ENCODE peak calls at places on chromosome 12, in six cellular contexts. V is SK-N-SH, K is GM23248, A is neuronal stem cell, U is Karpas-422, N is H9. Z is an unnamed sample.

GRCh38 chr12:108616941-108617858 is 16.5 kb downstream of the SELPLG start:
- DNase-seq in A (no peak), U (no peak), K (no peak), N (no peak), V (no peak), Z (peak)

GRCh38 chr12:94147991-94148840 is at the start of gene PLXNC1:
- DNase-seq in A (peak), K (peak), V (peak), U (peak), N (peak), Z (peak)

GRCh38 chr12:124397807-124398577 is 103.1 kb downstream of the RFLNA start:
- DNase-seq in K (peak), U (no peak), N (no peak), V (no peak), A (no peak), Z (no peak)

GRCh38 chr12:108133482-108133881 is 4.4 kb downstream of the WSCD2 start:
- DNase-seq in U (no peak), V (no peak), K (no peak), A (no peak), N (no peak), Z (no peak)

GRCh38 chr12:30564394-30564793 is 131.3 kb downstream of the IPO8 start:
- DNase-seq in K (no peak), U (no peak), V (no peak), A (no peak), N (no peak), Z (no peak)

GRCh38 chr12:99911076-99911475 is 73.7 kb downstream of the ANKS1B start:
- DNase-seq in V (no peak), U (no peak), A (no peak), K (peak), N (no peak), Z (no peak)

GRCh38 chr12:47828967-47829482 is 9.3 kb upstream of the HDAC7 start:
- DNase-seq in N (peak), A (no peak), V (peak), K (peak), U (no peak), Z (no peak)

GRCh38 chr12:70733385-70733784 is 96.2 kb upstream of the PTPRB start:
- DNase-seq in A (peak), K (peak), N (no peak), V (peak), U (peak), Z (peak)

GRCh38 chr12:12689672-12690287 is 6.2 kb downstream of the GPR19 start:
- DNase-seq in K (no peak), U (no peak), A (no peak), V (no peak), N (no peak), Z (no peak)

GRCh38 chr12:65123435-65124063 is 2.4 kb upstream of the WIF1 start:
- DNase-seq in N (no peak), A (no peak), K (peak), U (peak), V (peak), Z (peak)

GRCh38 chr12:93689076-93689834 is 12.1 kb downstream of the CRADD start:
- DNase-seq in N (no peak), U (no peak), K (no peak), A (no peak), V (no peak), Z (no peak)

GRCh38 chr12:130423991-130424857 is 86.5 kb downstream of the PIWIL1 start:
- DNase-seq in U (no peak), V (no peak), A (no peak), K (no peak), N (no peak), Z (no peak)

GRCh38 chr12:108457006-108457733 is 57.9 kb upstream of the FICD start:
- DNase-seq in U (peak), K (peak), V (peak), N (peak), A (peak), Z (peak)

GRCh38 chr12:117060236-117060926 is 38.8 kb downstream of the TESC start:
- DNase-seq in A (no peak), U (no peak), K (no peak), N (peak), V (no peak), Z (no peak)

GRCh38 chr12:88579941-88580871 is at the start of gene KITLG:
- DNase-seq in N (peak), A (peak), K (peak), V (peak), U (no peak), Z (no peak)

GRCh38 chr12:108599541-108599940 is 1.7 kb upstream of the TMEM119 start:
- DNase-seq in V (no peak), K (no peak), N (no peak), U (no peak), A (no peak), Z (no peak)

GRCh38 chr12:90945070-90945649 is 9.8 kb downstream of the CCER1 start:
- DNase-seq in U (peak), K (peak), V (peak), N (no peak), A (no peak), Z (peak)

GRCh38 chr12:63150255-63151060 is 543 bp downstream of the AVPR1A start:
- DNase-seq in A (peak), K (peak), U (no peak), N (peak), V (peak), Z (no peak)

GRCh38 chr12:82176016-82176415 is 182.2 kb downstream of the CCDC59 start:
- DNase-seq in U (no peak), A (no peak), K (peak), N (no peak), V (no peak), Z (no peak)

GRCh38 chr12:75760481-75761324 is 249.3 kb upstream of the KRR1 start:
- DNase-seq in U (peak), K (no peak), N (no peak), V (no peak), A (no peak), Z (peak)

GRCh38 chr12:56999456-56999855 is 6.9 kb downstream of the ZBTB39 start:
- DNase-seq in N (peak), A (no peak), K (peak), V (no peak), U (no peak), Z (no peak)

GRCh38 chr12:116455540-116456306 is 103.5 kb upstream of the MAP1LC3B2 start:
- DNase-seq in A (peak), K (peak), N (no peak), V (peak), U (peak), Z (no peak)

GRCh38 chr12:10847701-10848100 is 1.6 kb downstream of the PRR4 start:
- DNase-seq in K (no peak), A (no peak), V (no peak), U (no peak), N (no peak), Z (no peak)

GRCh38 chr12:27967551-27968054 is 4.9 kb downstream of the PTHLH start:
- DNase-seq in N (no peak), A (no peak), V (no peak), U (no peak), K (peak), Z (no peak)

GRCh38 chr12:75471928-75472865 is 8.4 kb upstream of the GLIPR1 start:
- DNase-seq in U (peak), K (no peak), N (no peak), V (no peak), A (no peak), Z (peak)

GRCh38 chr12:115791331-115791730 is 486.2 kb downstream of the MED13L start:
- DNase-seq in U (no peak), V (no peak), A (no peak), N (no peak), K (no peak), Z (no peak)

GRCh38 chr12:101928556-101928955 is 51.2 kb downstream of the DRAM1 start:
- DNase-seq in A (no peak), U (no peak), V (no peak), K (no peak), N (no peak), Z (no peak)

GRCh38 chr12:43029971-43030370 is 440.4 kb upstream of the PRICKLE1 start:
- DNase-seq in A (no peak), K (peak), N (no peak), V (no peak), U (no peak), Z (no peak)

GRCh38 chr12:25957898-25958253 is 606 bp upstream of the RASSF8 start:
- DNase-seq in K (peak), U (peak), V (no peak), N (no peak), A (no peak), Z (no peak)

GRCh38 chr12:43921666-43922337 is 85.9 kb downstream of the TMEM117 start:
- DNase-seq in K (peak), N (no peak), V (no peak), U (no peak), A (no peak), Z (no peak)

DNA sequence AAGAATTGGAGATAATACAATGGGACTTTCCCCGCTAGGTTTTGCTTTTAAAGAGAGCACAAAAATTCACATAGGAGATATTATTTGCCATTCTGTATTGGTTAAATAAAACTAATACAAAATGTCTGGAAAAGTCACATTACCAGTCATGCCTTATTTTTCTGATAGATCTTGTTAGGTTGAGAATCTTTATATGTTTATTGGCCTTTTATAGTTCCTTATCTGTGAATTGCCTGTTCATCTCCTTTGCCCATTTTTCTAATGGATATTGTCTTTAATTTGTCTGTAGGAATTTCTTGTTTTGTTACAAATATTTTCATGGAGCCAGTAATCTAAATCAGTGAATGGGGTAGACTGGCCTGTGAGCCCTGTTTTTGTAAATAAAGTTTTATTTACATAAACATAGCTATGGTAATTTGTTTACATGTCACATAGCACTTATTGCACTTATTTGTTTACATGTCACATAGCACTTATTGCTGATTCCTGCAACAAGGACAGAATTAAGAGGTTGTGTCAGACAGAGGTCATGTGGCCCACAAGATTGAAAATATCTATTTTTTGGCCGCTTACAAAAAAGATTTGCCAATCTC is 65.0 kb downstream of the ATF7IP start:
- DNase-seq in K (no peak), V (no peak), U (no peak), A (no peak), N (no peak), Z (no peak)
- H3K27ac ChIP-seq in K (no peak), V (no peak), U (no peak), A (no peak), N (no peak), Z (no peak)

GRCh38 chr12:111600296-111600562 is 1.1 kb upstream of the ATXN2 start:
- DNase-seq in U (peak), V (no peak), A (no peak), N (no peak), K (no peak), Z (peak)
- H2AFZ ChIP-seq in U (no peak), V (peak), A (peak), N (no peak), K (peak), Z (peak)

GRCh38 chr12:21334100-21334499 is 617 bp downstream of the SLCO1A2 start:
- DNase-seq in V (no peak), N (no peak), U (no peak), K (no peak), A (no peak), Z (no peak)
- H3K27ac ChIP-seq in V (no peak), N (no peak), U (no peak), K (no peak), A (no peak), Z (no peak)

GRCh38 chr12:109999649-109999971 is 380 bp downstream of the ANKRD13A start:
- DNase-seq in A (no peak), K (no peak), U (no peak), N (no peak), V (no peak), Z (no peak)
- H2AFZ ChIP-seq in A (peak), K (peak), U (no peak), N (no peak), V (peak), Z (no peak)

GRCh38 chr12:105315130-105315529 is 15.4 kb upstream of the C12orf75 start:
- DNase-seq in K (no peak), N (no peak), A (no peak), V (no peak), U (no peak), Z (no peak)
- H3K27ac ChIP-seq in K (no peak), N (no peak), A (no peak), V (peak), U (no peak), Z (no peak)

GRCh38 chr12:55642275-55643068 is 5.8 kb downstream of the OR10P1 start:
- DNase-seq in N (no peak), U (peak), K (no peak), V (no peak), A (no peak), Z (peak)

GRCh38 chr12:55651314-55651703 is 14.6 kb downstream of the OR10P1 start:
- DNase-seq in A (no peak), N (no peak), U (no peak), V (no peak), K (no peak), Z (no peak)

GRCh38 chr12:55652352-55652751 is 15.7 kb downstream of the OR10P1 start:
- DNase-seq in K (no peak), N (no peak), U (no peak), A (no peak), V (no peak), Z (no peak)

GRCh38 chr12:55641595-55641994 is 4.9 kb downstream of the OR10P1 start:
- DNase-seq in U (no peak), A (no peak), V (no peak), K (no peak), N (no peak), Z (no peak)

DNA sequence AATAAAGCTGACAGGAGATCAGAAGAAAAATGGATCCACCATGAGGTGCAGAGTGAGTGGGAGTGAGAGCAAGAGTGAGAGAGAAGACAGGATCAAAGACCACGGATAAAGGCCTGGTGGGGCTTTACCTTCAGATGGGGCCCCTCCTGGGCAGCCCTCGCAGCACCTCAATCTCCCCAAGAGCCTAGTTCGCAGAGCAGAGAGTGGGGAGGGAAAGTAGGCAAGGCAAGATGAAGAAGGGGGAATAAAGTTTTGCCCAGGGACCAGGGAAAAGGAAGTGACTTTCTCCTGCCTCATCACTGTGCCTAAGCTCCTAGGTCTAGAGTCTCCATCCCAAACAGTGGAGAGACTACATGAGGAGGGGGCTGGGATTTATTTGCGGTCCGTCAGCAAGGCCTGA is 10.3 kb downstream of the OR10P1 start:
- DNase-seq in U (no peak), V (no peak), A (no peak), N (no peak), K (no peak), Z (no peak)
- H2AFZ ChIP-seq in U (peak), V (no peak), A (no peak), N (no peak), K (peak), Z (peak)

GRCh38 chr12:1665366-1665765 is 25.5 kb upstream of the ADIPOR2 start:
- DNase-seq in N (no peak), U (no peak), K (no peak), A (no peak), V (no peak), Z (no peak)
- H3K27ac ChIP-seq in N (no peak), U (no peak), K (no peak), A (no peak), V (no peak), Z (no peak)

GRCh38 chr12:123160801-123161487 is 10.1 kb upstream of the PITPNM2 start:
- DNase-seq in K (peak), U (no peak), N (no peak), V (no peak), A (no peak), Z (no peak)
- H2AFZ ChIP-seq in K (no peak), U (no peak), N (no peak), V (no peak), A (no peak), Z (no peak)